ENCODE peak calls at places on chromosomes 5 and 9, in six cellular contexts. B is prostate gland, H is stomach, S is GM23338, C is sigmoid colon, M is HepG2. Q is an unnamed sample.

GRCh38 chr9:116423149-116423548 is 264.0 kb upstream of the TRIM32 start:
- DNase-seq in B (no peak), H (no peak), S (no peak), C (no peak), M (no peak), Q (no peak)

GRCh38 chr5:35038891-35039290 is 8.9 kb downstream of the AGXT2 start:
- DNase-seq in B (no peak), H (no peak), S (no peak), C (no peak), M (no peak), Q (no peak)

GRCh38 chr9:97419315-97419867 is 7.5 kb downstream of the TDRD7 start:
- DNase-seq in B (no peak), H (no peak), S (no peak), C (no peak), M (peak), Q (no peak)

GRCh38 chr5:91061946-91062586 is 321.1 kb downstream of the ARRDC3 start:
- DNase-seq in B (no peak), H (no peak), S (no peak), C (no peak), M (no peak), Q (no peak)

GRCh38 chr5:146647656-146648199 is 131.7 kb upstream of the GPR151 start:
- DNase-seq in B (no peak), H (no peak), S (no peak), C (no peak), M (no peak), Q (no peak)

GRCh38 chr5:87399720-87400119 is 13.0 kb downstream of the CCNH start:
- DNase-seq in B (no peak), H (no peak), S (no peak), C (no peak), M (no peak), Q (no peak)

GRCh38 chr5:1110260-1110929 is 1.5 kb downstream of the SLC12A7 start:
- DNase-seq in B (no peak), H (peak), S (no peak), C (no peak), M (no peak), Q (no peak)

GRCh38 chr5:159038907-159039306 is 60.8 kb downstream of the EBF1 start:
- DNase-seq in B (no peak), H (no peak), S (no peak), C (no peak), M (no peak), Q (no peak)

GRCh38 chr5:102511666-102512065 is 12.9 kb upstream of the SLCO6A1 start:
- DNase-seq in B (no peak), H (no peak), S (no peak), C (no peak), M (no peak), Q (no peak)

GRCh38 chr5:65861830-65862241 is 64.5 kb upstream of the ERBIN start:
- DNase-seq in B (no peak), H (no peak), S (no peak), C (no peak), M (no peak), Q (no peak)

GRCh38 chr5:94810281-94810680 is 191.8 kb downstream of the SLF1 start:
- DNase-seq in B (no peak), H (no peak), S (no peak), C (no peak), M (no peak), Q (no peak)

GRCh38 chr9:122031806-122032205 is 61.3 kb downstream of the TTLL11 start:
- DNase-seq in B (no peak), H (no peak), S (no peak), C (no peak), M (no peak), Q (no peak)

GRCh38 chr9:79163544-79163943 is 408.2 kb upstream of the TLE4 start:
- DNase-seq in B (no peak), H (no peak), S (no peak), C (no peak), M (no peak), Q (no peak)

GRCh38 chr5:136006767-136007251 is 22.0 kb upstream of the TGFBI start:
- DNase-seq in B (no peak), H (no peak), S (no peak), C (no peak), M (no peak), Q (no peak)

GRCh38 chr5:93088566-93088965 is 492.5 kb downstream of the NR2F1-AS1 start:
- DNase-seq in B (no peak), H (no peak), S (no peak), C (no peak), M (no peak), Q (no peak)

GRCh38 chr5:39219433-39219832 is at the start of gene FYB1:
- DNase-seq in B (no peak), H (no peak), S (no peak), C (peak), M (no peak), Q (peak)

GRCh38 chr9:89873801-89874200 is 269.0 kb downstream of the GADD45G start:
- DNase-seq in B (no peak), H (no peak), S (no peak), C (peak), M (no peak), Q (no peak)

GRCh38 chr9:81767921-81768320 is 78.6 kb upstream of the TLE1 start:
- DNase-seq in B (no peak), H (no peak), S (no peak), C (no peak), M (no peak), Q (no peak)

GRCh38 chr5:1083823-1084605 is 27.8 kb downstream of the SLC12A7 start:
- DNase-seq in B (no peak), H (no peak), S (no peak), C (no peak), M (no peak), Q (no peak)

GRCh38 chr5:172443441-172444109 is 10.8 kb downstream of the SH3PXD2B start:
- DNase-seq in B (peak), H (peak), S (no peak), C (peak), M (no peak), Q (peak)

GRCh38 chr5:113047733-113048652 is 71.4 kb downstream of the DCP2 start:
- DNase-seq in B (no peak), H (no peak), S (no peak), C (no peak), M (no peak), Q (no peak)

GRCh38 chr5:83548556-83548955 is 77.0 kb downstream of the VCAN start:
- DNase-seq in B (no peak), H (no peak), S (no peak), C (no peak), M (no peak), Q (no peak)

GRCh38 chr9:25557645-25558300 is 120.5 kb downstream of the TUSC1 start:
- DNase-seq in B (no peak), H (no peak), S (no peak), C (no peak), M (no peak), Q (no peak)

GRCh38 chr9:10146517-10147331 is 466.1 kb downstream of the PTPRD start:
- DNase-seq in B (no peak), H (no peak), S (no peak), C (no peak), M (peak), Q (no peak)

GRCh38 chr5:33257807-33258491 is 182.8 kb upstream of the TARS1 start:
- DNase-seq in B (no peak), H (no peak), S (no peak), C (no peak), M (no peak), Q (no peak)

GRCh38 chr5:34005211-34005610 is 2.6 kb downstream of the AMACR start:
- DNase-seq in B (no peak), H (no peak), S (no peak), C (no peak), M (no peak), Q (no peak)

GRCh38 chr9:78273761-78274160 is 23.2 kb upstream of the PSAT1 start:
- DNase-seq in B (no peak), H (no peak), S (no peak), C (no peak), M (no peak), Q (no peak)

GRCh38 chr5:84383816-84384603 is 670 bp downstream of the EDIL3 start:
- DNase-seq in B (no peak), H (no peak), S (peak), C (no peak), M (no peak), Q (peak)

GRCh38 chr5:103862398-103862797 is 299.8 kb upstream of the NUDT12 start:
- DNase-seq in B (no peak), H (no peak), S (no peak), C (no peak), M (no peak), Q (no peak)

GRCh38 chr5:103866169-103866568 is 303.6 kb upstream of the NUDT12 start:
- DNase-seq in B (no peak), H (no peak), S (no peak), C (no peak), M (no peak), Q (no peak)

DNA sequence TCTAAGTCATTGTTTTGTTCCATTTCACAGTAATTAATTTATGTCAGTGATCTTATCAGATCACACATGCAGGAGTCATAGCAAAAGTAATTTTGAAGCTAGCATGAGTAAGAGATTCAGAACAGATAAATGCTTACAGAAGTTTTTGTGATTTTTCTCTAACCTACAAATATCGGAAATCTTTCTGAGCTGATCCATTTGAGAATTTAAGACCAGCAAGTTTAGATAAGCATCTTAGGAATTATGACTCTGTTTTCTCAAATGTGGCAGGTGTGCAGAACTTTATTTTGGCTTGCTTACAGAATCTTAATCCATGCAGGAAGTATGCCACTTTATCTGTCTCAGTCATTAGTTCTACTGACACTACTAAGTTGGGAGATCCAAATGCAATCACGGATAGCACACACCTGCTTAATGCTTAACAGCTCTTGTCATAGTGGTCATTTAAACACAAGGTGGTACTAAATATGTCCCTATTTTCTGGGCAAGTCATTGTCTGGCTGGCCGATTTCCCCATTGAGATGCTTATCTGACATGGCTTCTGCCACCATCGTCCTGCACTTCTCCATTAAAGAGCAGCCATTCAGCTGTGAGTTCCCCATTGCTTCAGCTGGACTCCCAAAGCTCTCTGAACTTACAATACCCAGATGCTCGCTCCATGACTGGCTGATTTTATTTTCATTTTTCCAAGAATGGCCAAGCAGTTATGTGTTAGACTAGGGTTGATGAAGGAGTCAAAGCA is 305.4 kb upstream of the NUDT12 start:
- DNase-seq in B (no peak), H (no peak), S (no peak), C (no peak), M (no peak), Q (no peak)
- TF ChIP-seq POLR2AphosphoS5 in B (no peak), H (no peak), S (no peak), C (no peak), M (no peak), Q (no peak)

GRCh38 chr9:134666801-134667200 is 25.2 kb downstream of the COL5A1 start:
- DNase-seq in B (no peak), H (no peak), S (no peak), C (no peak), M (no peak), Q (no peak)
- TF ChIP-seq POLR2AphosphoS5 in B (no peak), H (no peak), S (no peak), C (no peak), M (no peak), Q (no peak)

DNA sequence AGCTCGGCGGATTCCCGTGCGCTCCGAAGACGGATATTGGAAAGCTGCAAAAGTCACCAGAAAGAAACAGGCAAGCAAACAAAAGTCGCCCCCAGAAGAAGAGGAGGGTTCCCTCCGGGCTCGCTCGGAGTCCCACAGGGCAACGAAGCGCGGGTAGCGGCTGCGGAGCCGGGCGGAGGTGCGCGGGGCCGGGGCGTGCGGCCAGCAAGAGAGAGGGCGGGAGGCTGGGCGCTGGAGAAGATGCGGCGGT is at the start of gene FBN2:
- DNase-seq in B (no peak), H (no peak), S (no peak), C (no peak), M (no peak), Q (no peak)
- TF ChIP-seq POLR2AphosphoS5 in B (no peak), H (no peak), S (no peak), C (peak), M (no peak), Q (no peak)

GRCh38 chr9:21680590-21680989 is 121.8 kb upstream of the MTAP start:
- DNase-seq in B (no peak), H (no peak), S (no peak), C (no peak), M (no peak), Q (no peak)

GRCh38 chr9:21679432-21679831 is 123.0 kb upstream of the MTAP start:
- DNase-seq in B (no peak), H (no peak), S (no peak), C (no peak), M (no peak), Q (no peak)

GRCh38 chr9:21677387-21677786 is 125.0 kb upstream of the MTAP start:
- DNase-seq in B (no peak), H (no peak), S (no peak), C (no peak), M (no peak), Q (no peak)

GRCh38 chr9:21674894-21675293 is 127.5 kb upstream of the MTAP start:
- DNase-seq in B (no peak), H (no peak), S (no peak), C (no peak), M (no peak), Q (no peak)

GRCh38 chr9:21677834-21678233 is 124.6 kb upstream of the MTAP start:
- DNase-seq in B (no peak), H (no peak), S (no peak), C (no peak), M (no peak), Q (no peak)
- TF ChIP-seq POLR2AphosphoS5 in B (no peak), H (no peak), S (no peak), C (no peak), M (no peak), Q (no peak)

Q was measured in suprapubic skin.